ENCODE peak calls at places on chromosomes 5 and 9, in six cellular contexts. W is mesendoderm, Q is neural crest cell, C is H54, S is posterior cingulate gyrus, B is MM.1S. E is an unnamed sample.

GRCh38 chr5:32027717-32028321 is 146.3 kb downstream of the GOLPH3 start:
- DNase-seq in C (peak; percentile 68), Q (no peak), S (no peak), W (peak; percentile 84), B (no peak), E (peak; percentile 98)

GRCh38 chr5:103808464-103809106 is 246.0 kb upstream of the NUDT12 start:
- DNase-seq in B (peak; percentile 77), C (peak; percentile 30), S (no peak), Q (peak; percentile 30), W (peak; percentile 80), E (peak; percentile 69)

GRCh38 chr9:129253820-129254381 is 75.8 kb upstream of the IER5L start:
- DNase-seq in B (no peak), S (peak; percentile 75), W (no peak), Q (no peak), C (no peak), E (peak; percentile 46)

GRCh38 chr9:113380869-113381378 is 4.1 kb upstream of the HDHD3 start:
- DNase-seq in C (no peak), S (no peak), W (no peak), Q (no peak), B (peak; percentile 51), E (no peak)

GRCh38 chr9:22097712-22098111 is 88.6 kb upstream of the CDKN2B start:
- DNase-seq in C (no peak), B (no peak), Q (no peak), W (peak; percentile 77), S (no peak), E (peak; percentile 83)

GRCh38 chr9:87816041-87816440 is 66.6 kb upstream of the SPATA31E1 start:
- DNase-seq in S (no peak), W (no peak), Q (no peak), B (no peak), C (no peak), E (peak; percentile 14)

GRCh38 chr5:133483406-133484090 is 128.8 kb downstream of the FSTL4 start:
- DNase-seq in B (no peak), S (no peak), Q (no peak), W (no peak), C (no peak), E (no peak)

GRCh38 chr5:57504357-57504756 is 21.7 kb upstream of the ACTBL2 start:
- DNase-seq in W (no peak), C (no peak), B (no peak), Q (no peak), S (no peak), E (no peak)

GRCh38 chr9:98551511-98552286 is 157.0 kb downstream of the GABBR2 start:
- DNase-seq in W (peak; percentile 67), Q (no peak), B (no peak), S (no peak), C (peak; percentile 75), E (peak; percentile 78)